ENCODE peak calls at places on chromosomes 4 and X, in five cellular contexts. O is SK-N-SH, X is GM23248, W is GM12878, J is fibroblast of lung. P is an unnamed sample.

GRCh38 chr4:56870927-56871326 is 36.8 kb upstream of the REST start:
- DNase-seq in J (peak; percentile 32), X (peak; percentile 48), O (peak; percentile 67), W (no peak), P (no peak)

GRCh38 chr4:147518846-147519767 is 38.2 kb downstream of the EDNRA start:
- DNase-seq in O (peak; percentile 44), J (peak; percentile 89), W (peak; percentile 28), X (peak; percentile 83), P (no peak)

GRCh38 chr4:146247356-146247755 is 33.0 kb downstream of the REELD1 start:
- DNase-seq in X (peak; percentile 20), W (no peak), J (no peak), O (no peak), P (no peak)

GRCh38 chrX:10620121-10620699 is at the start of gene MID1:
- DNase-seq in X (peak; percentile 75), J (peak; percentile 83), W (no peak), O (peak; percentile 78), P (peak; percentile 89)

GRCh38 chr4:67954867-67955266 is 8.4 kb downstream of the TMPRSS11A start:
- DNase-seq in W (no peak), J (no peak), O (no peak), X (no peak), P (no peak)

GRCh38 chr4:5785806-5786680 is 75.0 kb downstream of the EVC start:
- DNase-seq in O (no peak), J (peak; percentile 62), X (peak; percentile 66), W (no peak), P (peak; percentile 11)

GRCh38 chr4:126839066-126839465 is 793.7 kb upstream of the INTU start:
- DNase-seq in W (no peak), X (peak; percentile 78), J (peak; percentile 56), O (no peak), P (no peak)

GRCh38 chrX:74232859-74233258 is 71.1 kb upstream of the ZCCHC13 start:
- DNase-seq in J (peak; percentile 25), X (peak; percentile 46), O (peak; percentile 5), W (no peak), P (no peak)

GRCh38 chr4:80115368-80116181 is 42.5 kb upstream of the ANTXR2 start:
- DNase-seq in W (no peak), J (no peak), O (no peak), X (peak; percentile 40), P (no peak)

GRCh38 chr4:185039508-185040273 is 21.4 kb downstream of the HELT start:
- DNase-seq in W (peak; percentile 23), O (peak; percentile 74), X (peak; percentile 74), J (peak; percentile 86), P (no peak)

DNA sequence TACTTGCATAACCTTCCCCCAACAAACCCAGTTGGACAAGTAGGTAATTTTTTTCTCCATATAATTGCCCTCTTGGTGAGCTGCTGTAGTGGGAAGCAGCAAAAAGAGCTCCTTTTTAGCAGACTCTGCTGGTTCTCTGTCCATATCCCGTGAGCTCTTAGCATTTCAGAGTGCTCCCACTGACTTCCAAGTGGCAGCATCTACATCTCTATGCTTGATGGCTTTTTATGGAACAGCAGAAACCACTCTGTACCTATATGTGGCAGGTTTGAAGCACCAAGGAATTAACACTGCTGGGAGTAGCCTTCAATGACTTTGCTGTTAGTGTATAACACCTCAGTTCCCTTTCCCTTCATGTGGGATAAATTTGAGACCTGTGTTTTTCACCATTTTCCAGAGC is 168.4 kb upstream of the NHS start:
- DNase-seq in O (no peak), J (no peak), W (no peak), X (no peak), P (no peak)
- H3K9ac ChIP-seq in O (no peak overlapping the region), J (no peak overlapping the region), W (no peak overlapping the region), X (no peak overlapping the region), P (no peak overlapping the region)

GRCh38 chrX:102651968-102652744 is 873 bp downstream of the GPRASP1 start:
- DNase-seq in O (peak; percentile 52), J (peak; percentile 50), W (no peak), X (peak; percentile 52), P (peak; percentile 49)
- H3K4me3 ChIP-seq in O (peak overlapping the region; percentile 61), J (peak overlapping the region; percentile 50), W (peak overlapping the region; percentile 22), X (peak overlapping the region; percentile 77), P (peak overlapping the region; percentile 71)

GRCh38 chrX:24876782-24877315 is 138.9 kb downstream of the ARX start:
- DNase-seq in X (no peak), W (no peak), J (no peak), O (no peak), P (no peak)
- H3K9ac ChIP-seq in X (no peak overlapping the region), W (no peak overlapping the region), J (no peak overlapping the region), O (no peak overlapping the region), P (no peak overlapping the region)

GRCh38 chr4:23305026-23305425 is 584.8 kb downstream of the PPARGC1A start:
- DNase-seq in W (no peak), O (no peak), J (peak; percentile 18), X (no peak), P (no peak)
- H3K4me3 ChIP-seq in W (peak overlapping the region; percentile 32), O (peak overlapping the region; percentile 61), J (no peak overlapping the region), X (peak overlapping the region; percentile 21), P (peak overlapping the region; percentile 10)

GRCh38 chrX:140274761-140275525 is 229.9 kb downstream of the SOX3 start:
- DNase-seq in W (no peak), X (peak; percentile 77), J (peak; percentile 60), O (no peak), P (no peak)
- H3K9ac ChIP-seq in W (no peak overlapping the region), X (no peak overlapping the region), J (no peak overlapping the region), O (no peak overlapping the region), P (no peak overlapping the region)

DNA sequence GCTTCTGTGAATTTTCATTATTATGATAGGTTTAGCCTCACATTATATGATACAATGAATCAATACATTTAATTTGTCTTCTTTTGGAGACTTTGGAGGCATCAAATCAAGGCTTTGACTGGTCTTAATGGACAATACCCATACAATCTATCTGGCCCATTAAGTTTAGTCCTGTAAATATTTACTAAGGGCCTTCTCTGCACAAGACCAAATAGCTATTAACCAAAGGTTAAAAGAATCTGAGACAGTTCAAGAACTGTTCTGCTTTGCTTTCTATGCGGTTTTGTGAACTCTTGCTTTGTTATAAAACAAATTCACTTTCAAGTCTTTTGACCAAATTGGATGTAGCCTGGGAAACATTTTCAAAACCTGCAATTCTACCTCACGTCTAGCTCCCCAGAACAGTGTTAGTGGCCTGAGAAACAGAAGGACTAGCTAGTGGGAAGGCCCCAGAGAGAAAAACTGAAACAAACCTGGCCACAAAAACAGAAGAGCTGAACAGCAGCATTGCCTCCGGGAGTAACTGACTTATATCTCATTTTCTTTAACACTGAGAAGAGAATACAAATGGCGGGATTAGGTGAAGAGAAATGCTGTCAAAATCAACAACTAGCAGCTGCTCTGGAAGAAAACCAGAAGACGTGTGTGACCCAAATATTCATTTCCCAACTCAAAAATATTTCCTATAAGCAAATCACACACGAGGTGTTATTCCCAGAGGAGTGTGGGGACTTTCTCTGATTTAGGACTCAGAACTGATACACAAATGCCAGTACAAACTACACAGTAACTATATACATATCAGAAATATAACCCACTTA is 548 bp downstream of the TLR1 start:
- DNase-seq in J (no peak), W (peak; percentile 99), X (no peak), O (no peak), P (no peak)
- H3K4me3 ChIP-seq in J (no peak overlapping the region), W (peak overlapping the region; percentile 41), X (no peak overlapping the region), O (no peak overlapping the region), P (peak overlapping the region; percentile 45)

GRCh38 chr4:119034276-119035008 is 101.2 kb upstream of the MYOZ2 start:
- DNase-seq in O (no peak), W (no peak), J (no peak), X (no peak), P (no peak)
- H3K9ac ChIP-seq in O (no peak overlapping the region), W (no peak overlapping the region), J (no peak overlapping the region), X (no peak overlapping the region), P (no peak overlapping the region)

DNA sequence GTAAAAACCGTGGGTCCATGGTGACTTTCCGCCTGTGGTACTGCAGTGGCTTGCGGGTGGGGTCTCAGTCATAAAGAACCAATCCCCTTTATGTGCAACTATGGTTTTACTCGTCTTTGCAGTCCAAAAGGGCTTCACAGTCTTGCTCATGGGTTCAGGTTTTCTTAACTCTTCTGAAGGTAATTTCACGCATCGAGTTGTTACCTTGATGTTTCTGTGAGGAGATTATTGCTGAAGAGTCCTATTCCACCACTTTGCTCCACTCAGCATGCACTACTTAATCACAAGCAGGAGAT is 41.5 kb downstream of the F8 start:
- DNase-seq in J (no peak), O (no peak), W (no peak), X (no peak), P (no peak)
- H3K4me3 ChIP-seq in J (no peak overlapping the region), O (peak overlapping the region; percentile 57), W (no peak overlapping the region), X (peak overlapping the region; percentile 73), P (peak overlapping the region; percentile 45)

GRCh38 chr4:69764311-69764710 is 3.9 kb upstream of the SULT1B1 start:
- DNase-seq in J (peak; percentile 65), O (no peak), X (no peak), W (no peak), P (no peak)
- H3K9ac ChIP-seq in J (no peak overlapping the region), O (no peak overlapping the region), X (no peak overlapping the region), W (no peak overlapping the region), P (no peak overlapping the region)

GRCh38 chr4:136829298-136829697 is 703.0 kb downstream of the PCDH18 start:
- DNase-seq in X (no peak), J (no peak), O (no peak), W (no peak), P (no peak)
- H3K4me3 ChIP-seq in X (no peak overlapping the region), J (no peak overlapping the region), O (no peak overlapping the region), W (no peak overlapping the region), P (no peak overlapping the region)

P was measured in kidney.